ENCODE peak calls at places on chromosome 1, in nine cellular contexts. A is cardiac muscle cell; V is AG10803; Q is A549; C is choroid plexus epithelial cell; F is CD8-positive, alpha-beta T cell; U is brain microvascular endothelial cell; H is GM10248; L is MM.1S. X is an unnamed sample.
A peak's percentile ranks its signal among the peaks of the same experiment; 100 is the strongest.

GRCh38 chr1:210597555-210598134 is 268.9 kb downstream of the HHAT start:
- DNase-seq in L (no peak), F (no peak), C (peak; percentile 63), Q (peak; percentile 68), V (peak; percentile 96), U (peak; percentile 89), H (no peak), A (peak; percentile 84), X (no peak)

GRCh38 chr1:223811634-223812101 is 34.1 kb downstream of the TP53BP2 start:
- DNase-seq in C (peak; percentile 72), U (peak; percentile 20), H (no peak), A (peak; percentile 63), F (no peak), Q (no peak), L (peak; percentile 48), V (peak; percentile 45), X (no peak)

GRCh38 chr1:174626031-174627020 is 178.6 kb downstream of the GPR52 start:
- DNase-seq in C (peak; percentile 77), F (no peak), U (peak; percentile 64), L (no peak), A (no peak), V (peak; percentile 71), H (no peak), Q (no peak), X (no peak)

GRCh38 chr1:247415423-247416361 is at the start of gene NLRP3:
- DNase-seq in H (no peak), Q (no peak), V (peak; percentile 5), U (peak; percentile 14), C (no peak), F (peak; percentile 10), A (no peak), L (no peak), X (no peak)

GRCh38 chr1:211924256-211924655 is 93.7 kb upstream of the LPGAT1 start:
- DNase-seq in V (no peak), L (no peak), A (no peak), H (no peak), U (no peak), C (no peak), F (no peak), Q (no peak), X (no peak)

GRCh38 chr1:24926596-24927249 is 3.4 kb downstream of the RUNX3 start:
- DNase-seq in F (no peak), A (peak; percentile 29), H (no peak), C (peak; percentile 33), V (peak; percentile 40), U (peak; percentile 43), Q (no peak), L (no peak), X (no peak)

GRCh38 chr1:209983953-209984352 is 45.9 kb downstream of the SYT14 start:
- DNase-seq in H (no peak), U (no peak), C (no peak), Q (no peak), L (no peak), V (no peak), F (no peak), A (no peak), X (no peak)

GRCh38 chr1:29122662-29122986 is 1.1 kb downstream of the TMEM200B start:
- DNase-seq in V (peak; percentile 86), A (peak; percentile 89), H (no peak), F (no peak), C (peak; percentile 68), L (no peak), Q (no peak), U (no peak), X (peak; percentile 26)

GRCh38 chr1:97245682-97246081 is 524.1 kb downstream of the PTBP2 start:
- DNase-seq in V (peak; percentile 38), H (no peak), L (no peak), U (no peak), A (peak; percentile 67), F (no peak), Q (no peak), C (peak; percentile 74), X (no peak)

GRCh38 chr1:235297579-235297978 is 30.4 kb downstream of the ARID4B start:
- DNase-seq in F (no peak), C (peak; percentile 86), H (no peak), L (peak; percentile 37), V (no peak), U (no peak), A (peak; percentile 28), Q (no peak), X (no peak)

GRCh38 chr1:41672173-41672572 is 187.7 kb upstream of the EDN2 start:
- DNase-seq in Q (peak; percentile 47), V (peak; percentile 47), H (no peak), U (peak; percentile 80), A (peak; percentile 66), F (no peak), C (peak; percentile 77), L (no peak), X (no peak)

GRCh38 chr1:89603651-89604413 is 29.1 kb upstream of the LRRC8C start:
- DNase-seq in U (no peak), V (peak; percentile 17), Q (no peak), H (no peak), L (no peak), A (peak; percentile 36), F (no peak), C (peak; percentile 28), X (no peak)

GRCh38 chr1:79128726-79129125 is 122.2 kb upstream of the ADGRL4 start:
- DNase-seq in Q (peak; percentile 18), U (peak; percentile 54), V (peak; percentile 80), H (no peak), F (no peak), L (no peak), A (peak; percentile 78), C (peak; percentile 92), X (no peak)

GRCh38 chr1:175629318-175629694 is 114.1 kb downstream of the TNR start:
- DNase-seq in F (no peak), H (no peak), V (no peak), C (no peak), Q (no peak), A (no peak), U (no peak), L (no peak), X (no peak)

GRCh38 chr1:19435851-19436465 is 49.4 kb downstream of the CAPZB start:
- DNase-seq in F (no peak), A (peak; percentile 69), Q (no peak), H (no peak), C (peak; percentile 76), V (peak; percentile 75), L (no peak), U (peak; percentile 79), X (no peak)

GRCh38 chr1:73359001-73359400 is 839.0 kb downstream of the LRRIQ3 start:
- DNase-seq in C (no peak), H (no peak), V (no peak), L (no peak), U (no peak), A (no peak), Q (no peak), F (no peak), X (no peak)

GRCh38 chr1:32953495-32953894 is 11.1 kb downstream of the RNF19B start:
- DNase-seq in H (no peak), V (no peak), F (no peak), U (peak; percentile 24), C (peak; percentile 75), A (no peak), Q (no peak), L (no peak), X (no peak)

DNA sequence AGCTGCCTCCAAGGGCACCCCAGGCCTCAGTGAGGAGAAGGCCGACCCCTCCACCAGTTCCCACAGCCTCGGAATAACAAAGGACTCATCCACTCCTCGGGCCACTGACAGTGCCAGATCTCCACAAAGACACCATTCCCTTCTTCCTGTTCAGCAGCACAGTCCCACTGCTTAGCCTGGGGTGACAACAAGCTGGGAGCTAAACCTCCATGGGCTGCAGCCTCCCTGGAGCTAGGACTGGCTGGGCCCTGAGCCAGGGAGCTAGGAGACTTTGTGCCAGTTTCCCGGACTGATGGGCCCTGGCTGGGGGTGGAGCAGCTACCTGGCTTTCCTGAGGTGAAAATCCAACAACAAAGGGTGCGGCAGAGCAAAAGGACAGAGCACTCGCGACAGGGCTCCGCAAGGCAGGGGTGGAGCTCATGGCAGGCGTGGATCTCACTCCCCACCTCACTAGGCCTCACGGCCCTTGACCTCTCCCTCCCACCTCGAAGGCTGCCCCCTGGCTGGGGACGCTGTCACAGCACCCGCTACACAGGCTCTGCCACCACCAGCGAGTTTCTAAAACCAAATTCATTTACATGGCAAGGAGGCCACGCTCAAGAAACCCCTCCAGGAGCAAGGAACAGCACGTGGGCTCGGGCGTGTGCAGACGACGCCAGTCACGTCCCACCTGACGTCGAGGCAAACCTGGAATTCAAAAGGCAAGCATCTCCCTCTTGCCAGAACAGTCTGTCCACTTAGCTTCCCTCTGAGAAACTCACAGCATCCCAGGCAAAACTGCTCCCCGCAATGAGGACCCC is 13.8 kb downstream of the SLC35E2B start:
- DNase-seq in C (no peak), L (peak; percentile 86), H (peak; percentile 59), A (no peak), V (no peak), Q (peak; percentile 12), F (no peak), U (no peak), X (peak; percentile 34)
- TF ChIP-seq CTCF in C (peak; percentile 55), L (peak; percentile 88), H (peak; percentile 86), A (peak; percentile 41), V (peak; percentile 21), Q (no peak), F (peak; percentile 57), U (peak; percentile 48), X (no peak)

GRCh38 chr1:208204779-208205178 is 39.4 kb downstream of the PLXNA2 start:
- DNase-seq in H (no peak), F (no peak), L (no peak), C (no peak), A (no peak), U (no peak), Q (no peak), V (peak; percentile 55), X (no peak)
- TF ChIP-seq CTCF in H (no peak), F (no peak), L (peak; percentile 16), C (peak; percentile 49), A (no peak), U (peak; percentile 24), Q (no peak), V (peak; percentile 53), X (no peak)

DNA sequence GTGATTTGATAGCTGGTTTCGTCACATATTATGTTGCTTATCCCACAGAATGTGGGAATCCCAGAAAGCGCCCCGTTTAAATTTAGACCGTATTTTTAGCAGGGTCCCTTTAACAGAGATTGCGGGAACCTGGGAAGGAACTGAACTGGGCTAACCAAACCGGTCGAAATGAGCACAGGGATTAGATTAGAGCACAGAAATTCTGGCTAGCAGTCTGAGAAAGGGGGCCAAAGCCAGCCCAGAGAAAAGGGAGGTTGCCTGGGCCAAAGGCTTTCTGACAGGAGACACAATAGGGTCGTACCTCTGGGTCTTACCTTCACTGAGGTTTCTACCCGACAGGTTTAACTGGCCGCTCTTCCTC is 323 bp downstream of the LRRC40 start:
- DNase-seq in A (no peak), Q (no peak), V (no peak), F (no peak), H (no peak), U (no peak), L (no peak), C (no peak), X (no peak)
- TF ChIP-seq CTCF in A (no peak), Q (no peak), V (no peak), F (no peak), H (no peak), U (no peak), L (no peak), C (no peak), X (no peak)

DNA sequence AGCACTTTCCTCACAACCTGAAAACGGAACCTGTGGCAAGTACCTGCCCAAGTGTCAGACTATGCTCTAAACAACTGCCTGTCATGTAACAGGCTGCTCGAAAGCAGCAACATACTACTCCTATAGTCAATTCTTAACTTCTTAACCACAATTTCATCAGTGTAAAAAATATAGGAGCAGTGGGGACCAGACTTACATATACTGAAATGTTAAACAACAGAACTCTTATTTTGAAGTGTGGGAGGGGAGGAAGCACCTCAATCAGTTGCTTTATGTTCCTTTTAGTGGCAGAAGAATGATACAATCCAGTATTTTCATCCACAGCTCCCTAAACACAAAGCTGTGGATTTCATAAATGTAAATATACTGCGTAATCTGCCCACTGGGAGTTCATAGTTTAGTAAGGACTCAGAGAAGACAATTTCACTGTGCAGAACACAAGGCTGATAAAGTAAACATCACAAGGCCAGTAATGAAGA is 44.2 kb downstream of the WLS start:
- DNase-seq in A (peak; percentile 60), C (peak; percentile 83), V (no peak), F (no peak), U (peak; percentile 53), Q (no peak), H (no peak), L (peak; percentile 69), X (no peak)
- TF ChIP-seq CTCF in A (no peak), C (no peak), V (no peak), F (no peak), U (no peak), Q (no peak), H (no peak), L (no peak), X (no peak)